ENCODE peak calls at places on chromosome 1, in four cellular contexts. L, A, Y and N are unnamed samples.

GRCh38 chr1:204873176-204873575 is 2.5 kb downstream of the NFASC start:
- ATAC-seq in L (no peak), A (no peak), Y (no peak), N (no peak)

GRCh38 chr1:1432951-1433803 is 2.3 kb upstream of the VWA1 start:
- ATAC-seq in L (peak; percentile 12), A (peak; percentile 50), Y (peak; percentile 62), N (peak; percentile 26)

GRCh38 chr1:171107969-171108368 is 17.3 kb downstream of the FMO3 start:
- ATAC-seq in L (no peak), A (no peak), Y (no peak), N (no peak)

GRCh38 chr1:178593526-178593925 is 80.6 kb downstream of the TEX35 start:
- ATAC-seq in L (no peak), A (no peak), Y (no peak), N (no peak)

GRCh38 chr1:15174615-15174983 is 21.1 kb downstream of the TMEM51 start:
- ATAC-seq in L (no peak), A (no peak), Y (no peak), N (no peak)

GRCh38 chr1:162966608-162967007 is 102.6 kb upstream of the RGS4 start:
- ATAC-seq in L (no peak), A (no peak), Y (no peak), N (no peak)

GRCh38 chr1:86616433-86616832 is 69.6 kb downstream of the CLCA4 start:
- ATAC-seq in L (no peak), A (no peak), Y (no peak), N (no peak)

GRCh38 chr1:243806310-243806709 is 43.7 kb downstream of the AKT3 start:
- ATAC-seq in L (no peak), A (no peak), Y (no peak), N (no peak)

GRCh38 chr1:42290130-42290529 is 44.9 kb downstream of the FOXJ3 start:
- ATAC-seq in L (no peak), A (no peak), Y (no peak), N (no peak)

GRCh38 chr1:30383131-30383793 is 340.1 kb downstream of the MATN1 start:
- ATAC-seq in L (no peak), A (no peak), Y (no peak), N (no peak)

GRCh38 chr1:51936531-51936930 is 54.0 kb downstream of the RAB3B start:
- ATAC-seq in L (no peak), A (no peak), Y (no peak), N (no peak)

GRCh38 chr1:201511396-201511795 is 4.5 kb upstream of the CSRP1 start:
- ATAC-seq in L (no peak), A (no peak), Y (no peak), N (no peak)

GRCh38 chr1:180295999-180296398 is 65.9 kb downstream of the LHX4 start:
- ATAC-seq in L (no peak), A (no peak), Y (no peak), N (no peak)

GRCh38 chr1:180299486-180300246 is 69.6 kb downstream of the LHX4 start:
- ATAC-seq in L (no peak), A (no peak), Y (no peak), N (no peak)

DNA sequence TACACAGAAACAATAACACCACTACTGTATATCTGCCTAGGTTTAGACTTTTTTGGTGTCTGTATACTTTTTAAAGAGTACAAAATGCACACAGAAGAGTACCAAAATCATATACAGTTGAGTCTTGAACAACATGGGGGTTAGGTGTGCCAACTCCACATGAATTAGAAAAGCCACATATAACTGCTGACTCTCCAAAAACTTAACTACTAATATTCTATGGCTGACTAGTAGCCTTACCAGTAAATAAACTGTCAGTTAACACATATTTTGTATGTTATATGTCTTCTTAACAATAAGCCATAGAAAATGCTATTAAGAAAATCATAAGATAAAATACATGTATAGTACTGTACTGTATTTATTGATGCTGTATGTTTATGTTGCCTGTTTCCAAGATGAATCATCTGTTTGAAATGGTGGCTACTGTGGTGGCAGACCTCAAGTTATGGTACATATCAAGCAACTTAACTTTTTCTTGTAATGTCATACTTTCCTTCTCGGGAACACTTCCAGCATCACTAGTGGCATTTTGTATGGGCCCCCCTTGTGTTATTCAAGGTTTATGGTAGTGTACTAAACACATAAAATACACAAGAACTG is 71.2 kb downstream of the LHX4 start:
- ATAC-seq in L (no peak), A (no peak), Y (no peak), N (no peak)
- H3K4me3 ChIP-seq in L (no peak overlapping the region), A (no peak overlapping the region), Y (no peak overlapping the region), N (no peak overlapping the region)

GRCh38 chr1:155167166-155168104 is 5.7 kb downstream of the KRTCAP2 start:
- ATAC-seq in L (peak; percentile 84), A (peak; percentile 79), Y (peak; percentile 85), N (peak; percentile 85)
- H3K4me3 ChIP-seq in L (peak overlapping the region; percentile 12), A (no peak overlapping the region), Y (no peak overlapping the region), N (no peak overlapping the region)

GRCh38 chr1:90722874-90723273 is 5.8 kb upstream of the BARHL2 start:
- ATAC-seq in L (no peak), A (no peak), Y (no peak), N (no peak)
- H3K4me3 ChIP-seq in L (no peak overlapping the region), A (no peak overlapping the region), Y (no peak overlapping the region), N (peak overlapping the region; percentile 38)

GRCh38 chr1:2527553-2527860 is 1.1 kb upstream of the PANK4 start:
- ATAC-seq in L (no peak), A (no peak), Y (no peak), N (no peak)
- H3K4me3 ChIP-seq in L (peak overlapping the region; percentile 52), A (no peak overlapping the region), Y (no peak overlapping the region), N (no peak overlapping the region)

DNA sequence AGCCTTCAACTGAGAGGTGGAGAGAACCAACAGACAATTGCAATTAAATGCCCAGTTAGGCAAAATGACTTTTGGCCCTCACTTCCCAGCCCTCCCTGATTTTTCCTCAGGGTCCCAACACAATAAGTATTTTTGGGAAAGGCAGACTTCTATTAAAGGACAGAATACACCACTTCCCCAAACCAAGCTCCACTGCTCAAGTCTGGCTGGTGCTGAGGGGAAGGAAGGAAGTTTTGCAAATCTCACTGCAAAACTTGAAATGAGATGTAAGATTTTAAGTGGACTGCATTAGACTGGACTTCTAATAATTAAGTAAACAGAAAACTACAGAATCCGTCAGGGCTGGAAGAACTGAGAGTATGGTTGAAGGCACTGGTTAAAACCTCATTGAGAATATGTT is 32.2 kb upstream of the CD1D start:
- ATAC-seq in L (no peak), A (no peak), Y (no peak), N (no peak)
- H3K4me3 ChIP-seq in L (no peak overlapping the region), A (no peak overlapping the region), Y (no peak overlapping the region), N (no peak overlapping the region)